ENCODE peak calls at places on chromosomes 13 and 19, in six cellular contexts. J, U, R, E, O and C are unnamed samples.

GRCh38 chr13:107035778-107036177 is 467.8 kb upstream of the ARGLU1 start:
- DNase-seq in E (no peak), O (no peak), R (no peak), J (no peak), U (no peak), C (no peak)

GRCh38 chr19:57812201-57812600 is 2.5 kb downstream of the ZNF552 start:
- DNase-seq in R (no peak), U (no peak), O (no peak), E (no peak), J (no peak), C (no peak)

GRCh38 chr19:56839665-56840451 is 668 bp downstream of the PEG3 start:
- DNase-seq in R (no peak), J (no peak), U (no peak), E (no peak), O (no peak), C (peak)

GRCh38 chr13:48233097-48233885 is at the start of gene ITM2B:
- DNase-seq in O (peak), U (peak), J (peak), R (peak), E (peak), C (peak)

GRCh38 chr19:938233-938923 is 12.5 kb downstream of the ARID3A start:
- DNase-seq in O (no peak), R (no peak), E (no peak), U (no peak), J (no peak), C (no peak)

GRCh38 chr13:30388401-30389283 is 33.7 kb upstream of the UBE2L5 start:
- DNase-seq in O (no peak), J (no peak), E (no peak), R (no peak), U (no peak), C (no peak)

GRCh38 chr13:96781141-96781540 is 213.1 kb downstream of the OXGR1 start:
- DNase-seq in U (no peak), E (no peak), R (no peak), J (no peak), O (no peak), C (no peak)

GRCh38 chr19:16359964-16360363 is 35.3 kb downstream of the KLF2 start:
- DNase-seq in O (no peak), U (no peak), J (no peak), R (no peak), E (no peak), C (no peak)

GRCh38 chr13:96444676-96445075 is 354.8 kb downstream of the HS6ST3 start:
- DNase-seq in U (no peak), R (no peak), J (no peak), E (no peak), O (no peak), C (no peak)

GRCh38 chr13:54965881-54966280 is 1937.3 kb downstream of the OLFM4 start:
- DNase-seq in R (no peak), E (no peak), J (no peak), O (no peak), U (no peak), C (no peak)

GRCh38 chr13:77062097-77062496 is 35.1 kb upstream of the FBXL3 start:
- DNase-seq in O (no peak), J (no peak), U (no peak), E (no peak), R (no peak), C (no peak)

GRCh38 chr19:14404322-14404721 is 14.8 kb downstream of the DDX39A start:
- DNase-seq in O (no peak), E (no peak), U (peak), J (peak), R (no peak), C (no peak)

GRCh38 chr19:40055832-40056504 is at the start of gene ZNF780B:
- DNase-seq in U (peak), O (peak), R (peak), E (peak), J (peak), C (peak)

GRCh38 chr13:45198041-45198440 is 2.8 kb downstream of the KCTD4 start:
- DNase-seq in U (no peak), J (no peak), O (no peak), R (no peak), E (no peak), C (no peak)

GRCh38 chr19:383922-384800 is 24.8 kb downstream of the C2CD4C start:
- DNase-seq in U (no peak), R (no peak), J (no peak), E (no peak), O (no peak), C (no peak)